ENCODE peak calls at places on chromosome 1, in eight cellular contexts. F is left lung; S is AG20443; P is fibroblast of villous mesenchyme; N is stimulated activated CD4-positive, alpha-beta T cell treated with anti-CD3 and anti-CD28 coated beads, Interleukin-15, amount 100 ng/mL, for 1 hour; G is K562; M is NCI-H2029 treated with DMSO at 0.1 percent for 48 hours; C is hepatic stellate cell. Y is an unnamed sample.

GRCh38 chr1:168005544-168005943 is 68.7 kb upstream of the MPC2 start:
- DNase-seq in F (no peak), S (no peak), P (no peak), N (no peak), G (no peak), M (no peak), C (no peak), Y (no peak)

GRCh38 chr1:89894210-89894668 is 73.4 kb downstream of the LRRC8D start:
- DNase-seq in F (no peak), S (peak; percentile 53), P (peak; percentile 75), N (no peak), G (no peak), M (no peak), C (peak; percentile 58), Y (peak; percentile 80)

GRCh38 chr1:229031491-229032341 is 239.2 kb upstream of the RAB4A start:
- DNase-seq in F (no peak), S (no peak), P (no peak), N (no peak), G (no peak), M (no peak), C (no peak), Y (no peak)

GRCh38 chr1:231265379-231265778 is 24.4 kb downstream of the GNPAT start:
- DNase-seq in F (no peak), S (no peak), P (no peak), N (no peak), G (no peak), M (no peak), C (no peak), Y (no peak)

GRCh38 chr1:46724991-46725735 is 6.2 kb upstream of the EFCAB14 start:
- DNase-seq in F (no peak), S (peak; percentile 78), P (peak; percentile 86), N (peak; percentile 30), G (peak; percentile 56), M (peak; percentile 98), C (peak; percentile 47), Y (peak; percentile 79)

GRCh38 chr1:41319803-41320711 is 41.2 kb upstream of the FOXO6 start:
- DNase-seq in F (no peak), S (peak; percentile 11), P (no peak), N (no peak), G (no peak), M (no peak), C (no peak), Y (no peak)

GRCh38 chr1:245079021-245079609 is 75.7 kb upstream of the KIF26B start:
- DNase-seq in F (no peak), S (peak; percentile 33), P (peak; percentile 83), N (no peak), G (no peak), M (peak; percentile 5), C (no peak), Y (peak; percentile 73)

GRCh38 chr1:44000266-44000665 is 8.9 kb downstream of the CCDC24 start:
- DNase-seq in F (no peak), S (no peak), P (no peak), N (no peak), G (no peak), M (no peak), C (no peak), Y (no peak)

GRCh38 chr1:75643460-75643859 is 32.5 kb upstream of the SLC44A5 start:
- DNase-seq in F (no peak), S (no peak), P (no peak), N (no peak), G (no peak), M (no peak), C (no peak), Y (no peak)

GRCh38 chr1:24321712-24322635 is 2.8 kb downstream of the GRHL3 start:
- DNase-seq in F (peak; percentile 86), S (peak; percentile 86), P (peak; percentile 80), N (peak; percentile 34), G (peak; percentile 81), M (no peak), C (peak; percentile 63), Y (peak; percentile 85)

GRCh38 chr1:191206808-191207207 is 729.1 kb upstream of the BRINP3 start:
- DNase-seq in F (no peak), S (no peak), P (no peak), N (no peak), G (no peak), M (no peak), C (no peak), Y (no peak)